ENCODE peak calls at places on chromosomes 11 and 22, in eight cellular contexts. O is WERI-Rb-1, F is transverse colon, M is body of pancreas, Q is upper lobe of right lung, U is lower leg skin, R is uterus, D is mammary epithelial cell. P is an unnamed sample.
A peak's percentile ranks its signal among the peaks of the same experiment; 100 is the strongest.

GRCh38 chr11:66291706-66292542 is at the start of gene TMEM151A:
- DNase-seq in D (no peak), O (no peak), Q (no peak), M (no peak), R (no peak), F (no peak), U (no peak), P (no peak)

GRCh38 chr11:2577071-2578005 is 122.5 kb downstream of the KCNQ1OT1 start:
- DNase-seq in F (peak; percentile 60), M (peak; percentile 10), O (peak; percentile 6), U (no peak), D (no peak), Q (peak; percentile 61), R (peak; percentile 10), P (peak; percentile 6)

GRCh38 chr11:10978189-10978588 is 120.3 kb upstream of the ZBED5 start:
- DNase-seq in U (no peak), F (no peak), M (no peak), O (no peak), Q (no peak), D (no peak), R (no peak), P (no peak)

GRCh38 chr22:37485006-37485713 is 1.0 kb downstream of the MFNG start:
- DNase-seq in M (no peak), D (no peak), U (no peak), F (no peak), R (no peak), Q (peak; percentile 76), O (peak; percentile 30), P (no peak)

GRCh38 chr11:129042503-129042902 is 99.8 kb upstream of the TP53AIP1 start:
- DNase-seq in M (no peak), O (no peak), Q (no peak), D (no peak), U (no peak), F (no peak), R (no peak), P (no peak)

GRCh38 chr11:110148775-110149744 is 55.9 kb downstream of the ZC3H12C start:
- DNase-seq in R (no peak), O (no peak), Q (no peak), F (no peak), U (no peak), D (peak; percentile 73), M (no peak), P (no peak)

GRCh38 chr11:34191592-34191991 is 86.2 kb downstream of the NAT10 start:
- DNase-seq in Q (no peak), O (no peak), R (no peak), D (no peak), U (no peak), M (no peak), F (no peak), P (no peak)

GRCh38 chr11:126352934-126353801 is 2.3 kb upstream of the ST3GAL4 start:
- DNase-seq in M (no peak), F (no peak), O (peak; percentile 65), R (no peak), U (no peak), Q (no peak), D (peak; percentile 86), P (no peak)

GRCh38 chr11:134412508-134413333 is 679 bp upstream of the B3GAT1 start:
- DNase-seq in F (peak; percentile 12), M (no peak), D (no peak), O (no peak), U (no peak), R (no peak), Q (no peak), P (no peak)

DNA sequence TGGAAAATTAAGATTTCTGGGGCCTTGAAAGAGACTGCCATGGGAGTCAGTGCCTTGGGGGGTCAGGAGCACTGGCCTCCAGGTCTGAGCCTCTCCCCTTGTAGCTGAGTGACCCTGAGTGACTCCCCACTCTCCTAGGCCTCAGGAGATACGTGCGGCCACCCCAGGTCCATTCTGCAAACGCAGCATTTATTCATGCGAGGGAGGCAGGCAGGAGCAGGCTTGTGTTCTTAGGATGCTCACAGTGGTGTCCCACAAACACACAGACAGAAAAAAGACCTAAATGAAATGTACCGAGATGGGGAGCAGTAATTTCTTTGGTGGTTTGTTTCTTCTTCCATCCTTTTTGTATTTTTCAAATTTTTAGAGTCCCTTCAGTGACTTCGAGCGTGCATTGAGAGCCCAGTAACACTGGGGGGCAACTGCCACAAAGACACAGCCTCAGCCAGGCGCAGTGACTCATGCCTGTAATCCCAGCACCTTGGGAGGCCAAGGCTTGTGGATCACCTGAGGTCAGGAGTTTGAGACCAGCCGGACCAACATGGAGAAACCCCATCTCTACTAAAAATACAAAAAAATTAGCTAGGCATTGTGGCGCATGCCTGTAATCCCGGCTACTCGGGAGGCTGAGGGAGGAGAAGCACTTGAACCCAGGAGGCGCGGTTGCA is 22.9 kb upstream of the PRR5 start:
- DNase-seq in U (no peak), R (no peak), Q (no peak), O (peak; percentile 66), D (no peak), M (no peak), F (no peak), P (no peak)
- H3K4me3 ChIP-seq in U (no peak overlapping the region), R (no peak overlapping the region), Q (no peak overlapping the region), O (no peak overlapping the region), D (no peak overlapping the region), M (no peak overlapping the region), F (no peak overlapping the region), P (no peak overlapping the region)

GRCh38 chr11:21646351-21646750 is 546.5 kb upstream of the ANO5 start:
- DNase-seq in U (no peak), D (no peak), M (no peak), Q (no peak), R (no peak), F (no peak), O (no peak), P (no peak)

GRCh38 chr11:21641839-21642238 is 551.0 kb upstream of the ANO5 start:
- DNase-seq in M (no peak), Q (no peak), R (no peak), U (no peak), F (no peak), D (no peak), O (no peak), P (no peak)

GRCh38 chr11:21635359-21635758 is 557.5 kb upstream of the ANO5 start:
- DNase-seq in D (no peak), M (no peak), U (no peak), F (no peak), R (no peak), O (no peak), Q (no peak), P (no peak)

GRCh38 chr11:21636561-21636960 is 556.3 kb upstream of the ANO5 start:
- DNase-seq in R (no peak), O (no peak), U (no peak), M (no peak), Q (no peak), D (no peak), F (no peak), P (no peak)

DNA sequence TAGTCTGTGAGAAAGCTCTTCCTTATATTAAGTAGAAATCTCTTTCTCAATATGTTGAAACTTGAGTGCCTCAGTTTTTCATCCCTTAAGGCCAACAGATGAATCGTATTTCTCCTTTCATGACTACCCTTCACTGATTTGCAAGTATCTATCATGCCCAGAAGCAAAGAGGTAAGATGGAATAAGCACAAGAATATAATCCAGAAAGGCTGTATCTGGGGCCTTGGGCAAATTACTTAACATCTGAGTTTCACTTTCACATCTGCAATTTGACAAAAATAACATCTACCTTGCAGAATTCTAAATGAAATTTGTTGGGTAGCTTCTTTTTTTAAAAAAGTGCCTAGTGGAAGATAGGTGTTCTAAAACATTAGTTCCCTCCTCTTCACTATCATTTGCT is 552.4 kb upstream of the ANO5 start:
- DNase-seq in D (no peak), M (no peak), O (no peak), Q (no peak), U (no peak), F (no peak), R (no peak), P (no peak)
- H3K4me3 ChIP-seq in D (no peak overlapping the region), M (no peak overlapping the region), O (no peak overlapping the region), Q (no peak overlapping the region), U (no peak overlapping the region), F (no peak overlapping the region), R (no peak overlapping the region), P (no peak overlapping the region)

GRCh38 chr22:27406389-27406861 is 395.1 kb downstream of the MN1 start:
- DNase-seq in F (no peak), U (no peak), R (no peak), D (no peak), Q (no peak), O (no peak), M (no peak), P (no peak)

GRCh38 chr22:27408068-27408467 is 393.5 kb downstream of the MN1 start:
- DNase-seq in F (no peak), M (no peak), O (no peak), Q (no peak), U (no peak), R (no peak), D (no peak), P (no peak)

GRCh38 chr22:27409299-27409698 is 392.3 kb downstream of the MN1 start:
- DNase-seq in R (no peak), F (no peak), U (no peak), Q (no peak), D (no peak), O (no peak), M (no peak), P (no peak)

GRCh38 chr22:27407369-27407985 is 394.1 kb downstream of the MN1 start:
- DNase-seq in M (no peak), U (no peak), R (no peak), O (no peak), D (no peak), Q (no peak), F (no peak), P (no peak)

DNA sequence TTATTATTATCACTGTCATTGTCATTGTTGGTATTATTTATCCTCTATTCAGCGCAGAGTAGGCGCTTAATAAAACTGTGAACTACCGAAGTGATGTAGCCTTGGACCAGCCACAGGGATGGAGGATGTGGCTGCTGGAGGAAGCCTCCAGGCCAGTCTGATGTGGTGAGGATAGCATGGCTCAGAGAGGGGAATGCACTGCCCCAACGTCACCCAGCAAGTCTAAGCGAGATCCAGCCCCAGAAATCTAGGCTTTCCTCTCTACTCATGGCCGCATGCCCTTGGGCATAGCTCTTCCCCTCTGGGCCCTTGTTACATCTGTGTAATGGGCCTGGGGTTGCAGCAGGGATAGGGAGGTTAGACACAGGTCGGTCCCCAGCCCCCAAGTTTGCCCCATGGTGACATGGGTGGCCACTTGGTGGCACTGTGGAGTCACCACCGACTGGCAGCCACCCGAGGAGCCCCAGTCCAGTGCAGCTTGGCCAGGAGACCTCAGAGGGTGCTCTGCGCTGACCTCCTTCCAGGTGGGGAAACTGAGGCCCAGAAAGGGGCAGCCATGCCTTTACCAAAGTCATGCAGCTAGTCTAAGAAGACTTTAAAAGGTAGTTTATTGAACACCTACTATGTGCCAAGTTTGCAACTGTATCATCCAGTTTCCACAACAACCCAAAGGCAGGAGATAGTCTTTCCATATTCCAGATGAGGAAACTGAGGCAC is 395.7 kb downstream of the MN1 start:
- DNase-seq in R (no peak), M (peak; percentile 75), O (peak; percentile 61), D (peak; percentile 45), F (peak; percentile 57), U (no peak), Q (peak; percentile 74), P (peak; percentile 72)
- H3K4me3 ChIP-seq in R (no peak overlapping the region), M (no peak overlapping the region), O (no peak overlapping the region), D (no peak overlapping the region), F (no peak overlapping the region), U (no peak overlapping the region), Q (no peak overlapping the region), P (no peak overlapping the region)

DNA sequence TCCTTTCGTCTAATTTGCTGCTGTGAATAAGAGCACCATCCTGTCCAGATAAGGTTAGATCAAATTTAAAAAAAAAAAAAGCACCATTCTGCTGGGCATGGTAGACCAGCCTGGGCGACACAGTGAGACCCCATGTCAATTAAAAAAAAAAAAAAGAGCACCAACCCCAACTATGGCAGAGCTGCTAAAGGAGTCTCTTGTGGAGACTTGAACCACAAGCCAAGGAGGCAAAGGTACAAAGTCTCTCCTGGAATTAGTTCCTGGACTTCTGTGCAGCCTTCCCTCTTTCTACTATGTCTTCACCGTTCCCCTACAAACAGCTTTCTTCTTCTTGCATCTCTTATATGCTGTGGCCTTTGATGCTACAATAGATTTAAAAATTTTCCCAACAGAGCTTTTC is 1.3 kb downstream of the PIK3C2A start:
- DNase-seq in U (no peak), R (no peak), M (no peak), D (peak; percentile 3), O (no peak), Q (no peak), F (no peak), P (no peak)
- H3K4me3 ChIP-seq in U (no peak overlapping the region), R (peak overlapping the region; percentile 76), M (no peak overlapping the region), D (peak overlapping the region; percentile 90), O (peak overlapping the region; percentile 71), Q (peak overlapping the region; percentile 68), F (peak overlapping the region; percentile 90), P (peak overlapping the region; percentile 95)